ENCODE peak calls at places on chromosomes 11 and 22, in five cellular contexts. A is lung, I is endothelial cell of umbilical vein, F is dorsolateral prefrontal cortex, B is IMR-90. K is an unnamed sample. For H3K27me3, the result is how much of the 10 kb centered on the place peaks cover.

GRCh38 chr11:76672431-76673163 is 2.0 kb upstream of the LRRC32 start:
- DNase-seq in A (no peak), I (no peak), F (no peak), B (no peak), K (no peak)

GRCh38 chr22:39292561-39293074 is 26.8 kb downstream of the RPL3 start:
- DNase-seq in A (peak), I (peak), F (peak), B (peak), K (peak)

GRCh38 chr11:34825315-34825669 is 90.9 kb downstream of the APIP start:
- DNase-seq in A (no peak), I (no peak), F (no peak), B (no peak), K (peak)

GRCh38 chr11:36233226-36233625 is 56.0 kb downstream of the COMMD9 start:
- DNase-seq in A (no peak), I (peak), F (no peak), B (peak), K (no peak)

GRCh38 chr11:60912223-60912850 is 1.6 kb upstream of the TMEM109 start:
- DNase-seq in A (no peak), I (no peak), F (no peak), B (no peak), K (no peak)

GRCh38 chr11:121321614-121322243 is 29.2 kb downstream of the SC5D start:
- DNase-seq in A (no peak), I (no peak), F (peak), B (peak), K (peak)

GRCh38 chr11:132078230-132078629 is 707.8 kb downstream of the NTM start:
- DNase-seq in A (no peak), I (no peak), F (no peak), B (no peak), K (no peak)

GRCh38 chr11:128365044-128365443 is 222.3 kb downstream of the ETS1 start:
- DNase-seq in A (no peak), I (peak), F (no peak), B (peak), K (peak)

GRCh38 chr11:134760307-134760706 is 348.3 kb upstream of the B3GAT1 start:
- DNase-seq in A (no peak), I (no peak), F (no peak), B (no peak), K (no peak)

GRCh38 chr22:45537734-45538181 is 35.1 kb downstream of the FBLN1 start:
- DNase-seq in A (no peak), I (no peak), F (no peak), B (peak), K (peak)

GRCh38 chr11:132450631-132451030 is 1080.2 kb downstream of the NTM start:
- DNase-seq in A (no peak), I (no peak), F (no peak), B (no peak), K (no peak)

GRCh38 chr11:38460429-38460828 is 1862.4 kb upstream of the RAG2 start:
- DNase-seq in A (no peak), I (no peak), F (no peak), B (peak), K (peak)

GRCh38 chr22:38222797-38223119 is 21.0 kb downstream of the MAFF start:
- DNase-seq in A (no peak), I (peak), F (no peak), B (no peak), K (peak)

GRCh38 chr11:111000400-111001090 is 245.0 kb upstream of the POU2AF2 start:
- DNase-seq in A (no peak), I (no peak), F (no peak), B (no peak), K (no peak)

GRCh38 chr11:33967451-33967850 is 75.6 kb upstream of the LMO2 start:
- DNase-seq in A (no peak), I (no peak), F (no peak), B (no peak), K (no peak)

GRCh38 chr22:42283288-42284229 is 13.1 kb upstream of the TCF20 start:
- DNase-seq in A (no peak), I (no peak), F (peak), B (no peak), K (no peak)

GRCh38 chr11:1041936-1042608 is 5.6 kb upstream of the MUC6 start:
- DNase-seq in A (no peak), I (no peak), F (no peak), B (no peak), K (no peak)

GRCh38 chr11:77118971-77119370 is 9.1 kb upstream of the MYO7A start:
- DNase-seq in A (no peak), I (no peak), F (no peak), B (no peak), K (no peak)

GRCh38 chr11:65853249-65853979 is 4.6 kb downstream of the CFL1 start:
- DNase-seq in A (no peak), I (no peak), F (no peak), B (no peak), K (no peak)

GRCh38 chr11:118212131-118212725 is 12.6 kb downstream of the JAML start:
- DNase-seq in A (peak), I (no peak), F (no peak), B (no peak), K (peak)

GRCh38 chr22:40020956-40021355 is 26.2 kb downstream of the FAM83F start:
- DNase-seq in A (no peak), I (no peak), F (no peak), B (no peak), K (no peak)

GRCh38 chr22:20304646-20305045 is 15.2 kb downstream of the DGCR6L start:
- DNase-seq in A (no peak), I (no peak), F (no peak), B (no peak), K (no peak)

GRCh38 chr11:10866893-10867331 is 9.1 kb upstream of the ZBED5 start:
- DNase-seq in A (no peak), I (no peak), F (no peak), B (peak), K (peak)

GRCh38 chr11:112564228-112564955 is 303.7 kb upstream of the PLET1 start:
- DNase-seq in A (no peak), I (no peak), F (no peak), B (peak), K (peak)

GRCh38 chr11:11571893-11572292 is 49.9 kb downstream of the GALNT18 start:
- DNase-seq in A (no peak), I (no peak), F (no peak), B (no peak), K (no peak)

GRCh38 chr11:266676-267439 is 11.3 kb upstream of the NLRP6 start:
- DNase-seq in A (peak), I (no peak), F (no peak), B (no peak), K (no peak)

GRCh38 chr11:38282718-38283117 is 1684.7 kb upstream of the RAG2 start:
- DNase-seq in A (no peak), I (no peak), F (no peak), B (no peak), K (no peak)

GRCh38 chr11:45715398-45715797 is 50.0 kb upstream of the CHST1 start:
- DNase-seq in A (no peak), I (no peak), F (no peak), B (no peak), K (peak)

GRCh38 chr22:37896181-37896592 is 9.9 kb upstream of the MICALL1 start:
- DNase-seq in A (no peak), I (peak), F (no peak), B (peak), K (peak)

GRCh38 chr11:102589047-102589459 is 36.1 kb downstream of the MMP20 start:
- DNase-seq in A (no peak), I (no peak), F (no peak), B (no peak), K (no peak)

GRCh38 chr11:3866206-3866605 is 10.7 kb downstream of the STIM1 start:
- DNase-seq in A (peak), I (no peak), F (no peak), B (no peak), K (peak)

GRCh38 chr11:67410984-67411784 is 4.3 kb upstream of the CARNS1 start:
- DNase-seq in A (no peak), I (no peak), F (no peak), B (no peak), K (no peak)

GRCh38 chr22:27810566-27810965 is 9.0 kb upstream of the MN1 start:
- DNase-seq in A (no peak), I (no peak), F (no peak), B (peak), K (no peak)

GRCh38 chr11:26753738-26754504 is 32.1 kb upstream of the SLC5A12 start:
- DNase-seq in A (peak), I (peak), F (no peak), B (peak), K (peak)

GRCh38 chr11:10351768-10352641 is 47.1 kb downstream of the ADM start:
- DNase-seq in A (peak), I (peak), F (no peak), B (peak), K (peak)

GRCh38 chr11:19595499-19595839 is 117.2 kb upstream of the NAV2 start:
- DNase-seq in A (no peak), I (no peak), F (no peak), B (no peak), K (no peak)

GRCh38 chr11:19597194-19597593 is 115.4 kb upstream of the NAV2 start:
- DNase-seq in A (no peak), I (peak), F (no peak), B (peak), K (peak)

GRCh38 chr11:19597876-19598275 is 114.8 kb upstream of the NAV2 start:
- DNase-seq in A (no peak), I (no peak), F (no peak), B (no peak), K (no peak)

GRCh38 chr11:19594326-19594725 is 118.3 kb upstream of the NAV2 start:
- DNase-seq in A (no peak), I (no peak), F (no peak), B (peak), K (no peak)

DNA sequence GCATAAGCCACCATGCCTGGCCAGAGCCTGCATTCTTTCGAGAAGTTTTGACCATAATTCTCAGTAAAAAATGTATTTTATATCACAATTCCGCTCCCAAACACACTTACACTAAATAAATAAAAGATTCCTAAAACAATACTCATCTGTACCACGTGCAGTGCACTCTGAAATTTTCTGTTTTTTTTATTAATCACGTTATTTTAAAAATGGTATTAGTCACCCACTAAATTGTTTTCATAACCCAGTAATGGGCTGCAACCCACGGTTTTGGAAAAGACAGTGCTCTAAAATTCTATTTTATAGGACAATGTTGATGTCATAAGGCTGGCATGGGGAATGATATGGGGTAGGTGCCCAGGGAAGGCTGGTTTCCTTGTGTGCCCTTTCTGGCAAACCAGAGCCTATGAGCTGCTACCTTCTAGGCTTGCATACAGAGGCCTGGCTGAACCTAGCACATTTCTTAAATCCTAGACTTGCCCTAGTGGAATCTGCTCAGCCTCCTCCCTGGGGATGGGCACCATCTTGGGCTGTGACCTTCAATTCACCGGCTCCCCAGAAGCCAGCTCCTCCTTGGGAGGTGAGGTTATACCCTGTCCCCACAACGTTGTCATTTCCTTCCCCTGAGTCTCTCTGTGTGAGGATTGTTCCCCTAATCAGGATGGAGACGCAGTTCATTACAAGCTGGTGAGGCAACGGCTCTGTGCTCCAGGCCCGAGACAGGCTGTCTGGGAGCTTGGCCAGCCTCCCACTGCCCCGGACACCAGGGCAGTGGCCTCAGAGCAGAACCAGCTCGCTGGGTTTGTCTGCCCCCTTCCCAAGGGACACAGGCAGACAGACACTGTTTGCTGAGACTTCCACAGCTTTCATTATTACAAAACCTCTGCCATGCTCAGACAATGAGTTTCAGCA is 116.5 kb upstream of the NAV2 start:
- DNase-seq in A (no peak), I (peak), F (no peak), B (peak), K (peak)
- H3K4me3 ChIP-seq in A (no peak), I (no peak), F (no peak), B (no peak), K (no peak)

GRCh38 chr11:133577403-133577802 is 45.1 kb upstream of the OPCML start:
- DNase-seq in A (no peak), I (no peak), F (no peak), B (no peak), K (no peak)

GRCh38 chr11:133581091-133581490 is 48.8 kb upstream of the OPCML start:
- DNase-seq in A (no peak), I (no peak), F (no peak), B (no peak), K (no peak)

GRCh38 chr11:133570376-133570775 is 38.1 kb upstream of the OPCML start:
- DNase-seq in A (no peak), I (no peak), F (no peak), B (no peak), K (peak)

GRCh38 chr11:133579165-133580031 is 47.1 kb upstream of the OPCML start:
- DNase-seq in A (no peak), I (no peak), F (no peak), B (no peak), K (no peak)

GRCh38 chr11:133576351-133576750 is 44.0 kb upstream of the OPCML start:
- DNase-seq in A (no peak), I (no peak), F (no peak), B (no peak), K (no peak)
- TF ChIP-seq CTCF in A (no peak), I (no peak), F (no peak), B (no peak), K (no peak)

GRCh38 chr11:82730286-82730685 is 3.4 kb downstream of the FAM181B start:
- DNase-seq in A (no peak), I (no peak), F (no peak), B (no peak), K (peak)
- H3K27me3 ChIP-seq in A (under half), I (under half), F (under half), B (under half), K (under half)

GRCh38 chr11:105035262-105035620 is 297 bp upstream of the CASP1 start:
- DNase-seq in A (no peak), I (no peak), F (no peak), B (no peak), K (no peak)
- H3K4me3 ChIP-seq in A (no peak), I (no peak), F (peak), B (no peak), K (no peak)

DNA sequence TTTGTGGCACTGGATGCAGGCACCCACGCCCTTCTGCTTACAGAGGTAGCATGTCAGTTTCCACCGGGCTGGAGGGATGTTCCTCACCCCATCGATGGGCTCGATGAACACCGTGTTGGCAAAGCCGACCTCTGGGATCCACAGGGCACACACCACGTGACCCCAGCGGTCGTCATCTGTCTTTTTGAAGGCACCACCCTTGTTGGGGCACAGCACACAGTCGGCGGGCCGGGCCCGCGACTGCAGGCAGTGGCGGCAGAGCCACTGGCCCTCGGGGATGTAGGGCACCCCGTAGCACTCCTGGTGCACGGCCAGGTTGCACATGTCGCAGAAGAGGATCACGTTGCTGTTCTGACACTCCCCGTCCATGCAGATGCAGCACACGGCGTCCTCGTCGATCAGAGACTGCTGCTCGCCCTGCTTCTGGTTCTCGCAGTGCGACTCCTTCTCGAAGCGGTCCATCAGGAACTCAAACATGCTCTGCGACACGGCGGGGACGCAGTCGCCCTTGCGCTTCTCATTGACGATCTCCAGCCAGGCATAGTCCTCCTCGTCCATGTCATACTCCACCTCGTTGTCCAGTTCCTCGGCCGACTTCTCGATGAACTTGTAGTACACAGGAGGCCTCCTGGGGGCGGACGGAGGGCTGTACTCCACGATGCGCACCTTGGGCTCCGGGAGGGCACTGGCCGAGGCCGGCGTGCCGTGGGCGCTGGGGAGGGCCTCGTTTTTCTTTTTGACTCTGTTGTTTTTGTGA is 4.2 kb downstream of the BRD1 start:
- DNase-seq in A (no peak), I (no peak), F (no peak), B (no peak), K (no peak)
- TF ChIP-seq CTCF in A (no peak), I (no peak), F (no peak), B (no peak), K (no peak)

GRCh38 chr11:74723511-74723910 is 7.7 kb downstream of the CHRDL2 start:
- DNase-seq in A (no peak), I (no peak), F (no peak), B (no peak), K (no peak)
- H3K27me3 ChIP-seq in A (under half), I (under half), F (under half), B (under half), K (under half)

GRCh38 chr22:46557736-46558480 is 20.5 kb upstream of the CELSR1 start:
- DNase-seq in A (no peak), I (no peak), F (no peak), B (no peak), K (peak)
- H3K4me3 ChIP-seq in A (no peak), I (no peak), F (no peak), B (no peak), K (no peak)

GRCh38 chr11:57619331-57619730 is 21.8 kb downstream of the SERPING1 start:
- DNase-seq in A (no peak), I (no peak), F (no peak), B (no peak), K (no peak)
- TF ChIP-seq CTCF in A (no peak), I (no peak), F (no peak), B (no peak), K (peak)

K was measured in bronchial epithelial cell.